ENCODE peak calls at places on chromosomes 4 and X, in six cellular contexts. T is lower lobe of right lung; A is suprapubic skin; F is Peyer's patch; D is cardiac muscle cell; R is effector memory CD4-positive, alpha-beta T cell. C is an unnamed sample.

GRCh38 chrX:110402855-110403230 is 44.2 kb downstream of the RTL9 start:
- DNase-seq in T (no peak), A (no peak), F (no peak), D (no peak), R (no peak), C (no peak)

GRCh38 chr4:147740176-147740575 is 8.3 kb downstream of the ARHGAP10 start:
- DNase-seq in T (no peak), A (no peak), F (no peak), D (no peak), R (no peak), C (no peak)

GRCh38 chr4:23006756-23007155 is 314.0 kb downstream of the GBA3 start:
- DNase-seq in T (no peak), A (no peak), F (no peak), D (no peak), R (no peak), C (no peak)

GRCh38 chr4:145012841-145013240 is 85.2 kb downstream of the ANAPC10 start:
- DNase-seq in T (no peak), A (no peak), F (no peak), D (no peak), R (no peak), C (no peak)

GRCh38 chr4:128639586-128640270 is 169.8 kb upstream of the JADE1 start:
- DNase-seq in T (no peak), A (no peak), F (no peak), D (no peak), R (no peak), C (no peak)

GRCh38 chr4:120286813-120287212 is 220.2 kb upstream of the MAD2L1 start:
- DNase-seq in T (no peak), A (no peak), F (no peak), D (peak; percentile 3), R (no peak), C (no peak)

GRCh38 chr4:118270492-118270891 is 82.3 kb downstream of the PRSS12 start:
- DNase-seq in T (no peak), A (no peak), F (no peak), D (peak; percentile 62), R (no peak), C (no peak)

GRCh38 chrX:149572743-149573142 is 14.5 kb downstream of the MAGEA9B start:
- DNase-seq in T (no peak), A (no peak), F (no peak), D (no peak), R (no peak), C (no peak)

GRCh38 chr4:186676531-186677158 is 47.0 kb downstream of the FAT1 start:
- DNase-seq in T (no peak), A (no peak), F (no peak), D (peak; percentile 68), R (no peak), C (no peak)

DNA sequence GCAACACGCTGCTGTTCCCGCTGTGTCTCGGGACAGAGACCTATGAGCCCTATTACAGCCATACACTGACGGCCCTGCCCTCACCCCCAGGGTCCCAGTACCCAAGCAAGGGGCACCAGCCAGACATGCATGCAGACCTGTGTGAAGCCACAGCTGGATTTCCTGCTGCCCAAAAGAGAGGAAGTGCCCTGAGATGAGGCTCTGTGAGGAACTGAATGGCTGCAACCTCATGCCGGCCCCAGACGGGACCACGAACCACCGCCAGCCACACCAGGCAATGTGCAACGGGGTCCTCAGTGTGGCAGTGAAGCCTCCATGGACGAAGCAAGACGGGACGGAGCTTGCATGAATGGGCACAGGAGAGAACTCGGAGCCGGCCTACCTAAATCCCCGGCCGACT is 21.1 kb downstream of the CTBP1 start:
- DNase-seq in T (no peak), A (no peak), F (no peak), D (no peak), R (no peak), C (no peak)
- H3K36me3 ChIP-seq in T (peaks cover 99% of the 10 kb centered on the region), A (peaks cover 90% of the 10 kb centered on the region), F (no peaks in the 10 kb centered on the region), D (peaks cover 34% of the 10 kb centered on the region), R (peaks cover 86% of the 10 kb centered on the region), C (peaks cover 61% of the 10 kb centered on the region)

GRCh38 chrX:13101439-13102139 is 57.2 kb upstream of the FAM9C start:
- DNase-seq in T (peak; percentile 67), A (peak; percentile 82), F (peak; percentile 42), D (no peak), R (peak; percentile 38), C (no peak)

GRCh38 chrX:13103111-13103913 is 58.9 kb upstream of the FAM9C start:
- DNase-seq in T (no peak), A (no peak), F (no peak), D (no peak), R (no peak), C (no peak)

GRCh38 chrX:13094780-13095425 is 50.5 kb upstream of the FAM9C start:
- DNase-seq in T (no peak), A (no peak), F (no peak), D (no peak), R (no peak), C (no peak)

GRCh38 chrX:13102636-13103035 is 58.2 kb upstream of the FAM9C start:
- DNase-seq in T (no peak), A (no peak), F (no peak), D (no peak), R (no peak), C (no peak)

GRCh38 chrX:13099121-13099520 is 54.7 kb upstream of the FAM9C start:
- DNase-seq in T (no peak), A (no peak), F (no peak), D (no peak), R (no peak), C (no peak)
- H3K4me1 ChIP-seq in T (peaks cover 37% of the 10 kb centered on the region), A (peaks cover 38% of the 10 kb centered on the region), F (no peaks in the 10 kb centered on the region), D (no peaks in the 10 kb centered on the region), R (peaks cover 23% of the 10 kb centered on the region), C (peaks cover 30% of the 10 kb centered on the region)

DNA sequence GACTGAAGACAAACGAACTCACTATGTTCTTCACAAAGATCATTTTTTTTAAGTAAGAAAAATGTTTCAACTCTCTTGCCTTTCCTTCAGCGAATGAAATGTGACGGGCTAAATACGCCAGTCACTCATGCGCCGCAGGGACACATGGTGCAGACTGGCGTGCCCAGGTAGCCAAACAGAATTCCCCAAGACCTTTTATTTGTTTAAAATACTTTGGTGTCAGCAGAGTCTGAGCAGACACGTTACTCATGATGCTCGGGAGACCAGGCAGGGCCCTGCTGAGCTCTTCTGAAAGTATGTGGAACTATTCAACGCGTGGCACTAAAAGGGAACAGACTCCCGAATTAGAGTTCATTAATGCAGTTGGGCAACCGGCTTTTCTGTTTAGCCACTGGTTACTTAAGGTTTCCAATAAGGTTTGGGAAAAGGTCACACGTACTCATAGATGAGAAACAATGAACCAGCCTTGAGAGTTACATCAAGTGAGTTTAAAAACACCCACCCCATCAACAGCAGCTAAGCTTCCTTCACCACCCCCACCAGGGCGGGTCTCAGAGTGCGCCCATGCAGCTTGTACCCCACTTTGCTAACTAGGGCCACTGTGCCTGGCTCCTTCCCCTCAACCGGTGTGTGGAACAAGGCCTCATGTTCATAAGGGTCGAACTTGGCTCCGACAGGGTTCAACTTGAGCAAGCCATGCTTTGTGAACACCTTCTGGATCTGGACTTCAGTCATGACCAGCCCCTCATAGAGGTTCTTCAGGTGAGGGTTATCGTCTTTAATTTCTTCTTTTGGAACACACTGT is 7.3 kb downstream of the GRPEL1 start:
- DNase-seq in T (no peak), A (peak; percentile 61), F (no peak), D (no peak), R (no peak), C (no peak)
- H3K36me3 ChIP-seq in T (peaks cover 84% of the 10 kb centered on the region), A (peaks cover 70% of the 10 kb centered on the region), F (no peaks in the 10 kb centered on the region), D (peaks cover 35% of the 10 kb centered on the region), R (peaks cover 67% of the 10 kb centered on the region), C (peaks cover 68% of the 10 kb centered on the region)

GRCh38 chr4:168881754-168882153 is 128.3 kb downstream of the CBR4 start:
- DNase-seq in T (no peak), A (no peak), F (no peak), D (no peak), R (no peak), C (no peak)

GRCh38 chr4:168882650-168883233 is 127.3 kb downstream of the CBR4 start:
- DNase-seq in T (no peak), A (no peak), F (no peak), D (no peak), R (no peak), C (no peak)

GRCh38 chr4:168885416-168885815 is 124.6 kb downstream of the CBR4 start:
- DNase-seq in T (no peak), A (no peak), F (no peak), D (no peak), R (no peak), C (no peak)

GRCh38 chr4:168884251-168885124 is 125.6 kb downstream of the CBR4 start:
- DNase-seq in T (no peak), A (no peak), F (no peak), D (no peak), R (no peak), C (no peak)

GRCh38 chr4:168883513-168883912 is 126.5 kb downstream of the CBR4 start:
- DNase-seq in T (no peak), A (no peak), F (no peak), D (no peak), R (no peak), C (no peak)
- H3K4me1 ChIP-seq in T (peaks cover 51% of the 10 kb centered on the region), A (peaks cover 54% of the 10 kb centered on the region), F (no peaks in the 10 kb centered on the region), D (peaks cover 27% of the 10 kb centered on the region), R (no peaks in the 10 kb centered on the region), C (peaks cover 76% of the 10 kb centered on the region)

DNA sequence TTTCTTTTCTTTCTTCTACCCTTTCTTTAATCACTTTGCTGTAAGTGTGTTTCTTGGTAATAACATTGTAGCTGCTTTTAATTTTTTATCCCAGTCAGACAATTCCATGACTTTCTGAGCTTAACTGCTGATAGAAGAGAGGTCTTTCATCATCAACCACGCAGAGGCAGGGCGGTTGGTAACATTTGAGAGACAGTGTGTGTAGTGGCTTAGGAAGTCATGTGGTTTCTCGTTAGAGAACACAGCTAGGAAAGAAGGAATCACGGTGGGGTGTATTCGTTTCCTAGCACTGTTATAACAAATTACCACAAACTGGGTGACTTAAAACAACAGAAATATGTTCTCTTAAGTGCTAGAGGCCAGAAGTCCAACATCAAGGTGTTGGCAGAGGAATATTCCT is 11.5 kb downstream of the PRPS2 start:
- DNase-seq in T (no peak), A (no peak), F (no peak), D (no peak), R (no peak), C (no peak)
- H3K36me3 ChIP-seq in T (peaks cover 3% of the 10 kb centered on the region), A (peaks cover 12% of the 10 kb centered on the region), F (no peaks in the 10 kb centered on the region), D (no peaks in the 10 kb centered on the region), R (no peaks in the 10 kb centered on the region), C (no peaks in the 10 kb centered on the region)

C was measured in esophagus muscularis mucosa.